ENCODE peak calls at places on chromosomes 12 and 14, in seven cellular contexts. R, V, N, P, U, L and H are unnamed samples.

GRCh38 chr12:66314278-66314677 is 12.0 kb downstream of the HELB start:
- DNase-seq in R (no peak), V (no peak), N (no peak), P (no peak), U (no peak), L (no peak), H (no peak)

GRCh38 chr12:44217146-44217883 is 381.4 kb downstream of the TMEM117 start:
- DNase-seq in R (no peak), V (no peak), N (peak; percentile 64), P (no peak), U (no peak), L (no peak), H (no peak)

GRCh38 chr12:124286414-124286813 is 8.5 kb upstream of the RFLNA start:
- DNase-seq in R (no peak), V (no peak), N (peak; percentile 95), P (no peak), U (no peak), L (no peak), H (no peak)

GRCh38 chr12:56221757-56222530 is at the start of gene RNF41:
- DNase-seq in R (peak; percentile 92), V (peak; percentile 97), N (peak; percentile 96), P (peak; percentile 97), U (peak; percentile 97), L (peak; percentile 97), H (peak; percentile 99)

GRCh38 chr14:23478109-23478698 is 8.7 kb downstream of the NGDN start:
- DNase-seq in R (no peak), V (no peak), N (peak; percentile 41), P (peak; percentile 47), U (no peak), L (peak; percentile 51), H (peak; percentile 73)

GRCh38 chr12:103268831-103269514 is 226.8 kb downstream of the C12orf42 start:
- DNase-seq in R (no peak), V (no peak), N (no peak), P (no peak), U (no peak), L (no peak), H (no peak)

GRCh38 chr12:40921563-40922163 is 229.4 kb downstream of the CNTN1 start:
- DNase-seq in R (no peak), V (no peak), N (no peak), P (no peak), U (no peak), L (no peak), H (no peak)

GRCh38 chr14:105866841-105867321 is 340.5 kb downstream of the TMEM121 start:
- DNase-seq in R (peak; percentile 3), V (peak; percentile 38), N (no peak), P (peak; percentile 0), U (no peak), L (no peak), H (no peak)

GRCh38 chr12:108097160-108097911 is 31.8 kb upstream of the WSCD2 start:
- DNase-seq in R (no peak), V (no peak), N (no peak), P (no peak), U (no peak), L (no peak), H (no peak)

GRCh38 chr12:68158427-68158826 is 1.1 kb downstream of the IFNG start:
- DNase-seq in R (no peak), V (no peak), N (peak; percentile 35), P (no peak), U (no peak), L (no peak), H (no peak)
- TF ChIP-seq CTCF in R (peak; percentile 49), V (peak; percentile 7), N (peak; percentile 49), P (peak; percentile 42), U (peak; percentile 38), L (peak; percentile 7), H (no peak)

GRCh38 chr12:45388545-45388944 is 172.7 kb downstream of the ANO6 start:
- DNase-seq in R (no peak), V (no peak), N (peak; percentile 16), P (peak; percentile 22), U (no peak), L (no peak), H (no peak)
- TF ChIP-seq CTCF in R (peak; percentile 28), V (peak; percentile 37), N (peak; percentile 49), P (peak; percentile 57), U (peak; percentile 53), L (peak; percentile 21), H (peak; percentile 52)

DNA sequence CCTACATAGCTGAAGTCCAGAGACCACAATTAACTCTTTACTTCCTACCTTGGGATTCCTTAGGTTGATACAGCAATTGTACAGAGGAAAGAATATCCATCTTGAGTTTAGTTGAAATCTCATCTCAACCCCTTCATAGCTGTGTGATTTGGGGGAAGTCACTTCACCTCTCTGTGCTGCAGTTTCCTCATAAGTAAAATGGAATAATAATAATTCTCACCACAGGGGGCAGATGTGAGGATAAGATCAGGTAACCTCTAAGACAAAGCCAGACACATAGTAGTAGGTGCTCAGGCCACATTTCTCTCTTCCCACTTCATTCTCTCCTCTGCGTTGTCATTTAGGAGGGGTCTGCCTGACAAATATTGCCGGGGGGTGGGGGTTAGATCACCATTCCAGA is 6.7 kb downstream of the FOXN4 start:
- DNase-seq in R (no peak), V (no peak), N (peak; percentile 9), P (no peak), U (no peak), L (no peak), H (no peak)
- TF ChIP-seq CTCF in R (peak; percentile 30), V (no peak), N (peak; percentile 28), P (peak; percentile 13), U (no peak), L (no peak), H (no peak)

GRCh38 chr14:95476747-95477146 is 39.7 kb downstream of the SYNE3 start:
- DNase-seq in R (no peak), V (no peak), N (no peak), P (no peak), U (no peak), L (no peak), H (no peak)

GRCh38 chr14:95475540-95476240 is 40.8 kb downstream of the SYNE3 start:
- DNase-seq in R (no peak), V (no peak), N (no peak), P (no peak), U (no peak), L (no peak), H (no peak)

GRCh38 chr14:95478818-95479217 is 37.6 kb downstream of the SYNE3 start:
- DNase-seq in R (no peak), V (no peak), N (no peak), P (no peak), U (no peak), L (no peak), H (no peak)

GRCh38 chr14:95478309-95478708 is 38.1 kb downstream of the SYNE3 start:
- DNase-seq in R (no peak), V (no peak), N (no peak), P (no peak), U (no peak), L (no peak), H (no peak)

DNA sequence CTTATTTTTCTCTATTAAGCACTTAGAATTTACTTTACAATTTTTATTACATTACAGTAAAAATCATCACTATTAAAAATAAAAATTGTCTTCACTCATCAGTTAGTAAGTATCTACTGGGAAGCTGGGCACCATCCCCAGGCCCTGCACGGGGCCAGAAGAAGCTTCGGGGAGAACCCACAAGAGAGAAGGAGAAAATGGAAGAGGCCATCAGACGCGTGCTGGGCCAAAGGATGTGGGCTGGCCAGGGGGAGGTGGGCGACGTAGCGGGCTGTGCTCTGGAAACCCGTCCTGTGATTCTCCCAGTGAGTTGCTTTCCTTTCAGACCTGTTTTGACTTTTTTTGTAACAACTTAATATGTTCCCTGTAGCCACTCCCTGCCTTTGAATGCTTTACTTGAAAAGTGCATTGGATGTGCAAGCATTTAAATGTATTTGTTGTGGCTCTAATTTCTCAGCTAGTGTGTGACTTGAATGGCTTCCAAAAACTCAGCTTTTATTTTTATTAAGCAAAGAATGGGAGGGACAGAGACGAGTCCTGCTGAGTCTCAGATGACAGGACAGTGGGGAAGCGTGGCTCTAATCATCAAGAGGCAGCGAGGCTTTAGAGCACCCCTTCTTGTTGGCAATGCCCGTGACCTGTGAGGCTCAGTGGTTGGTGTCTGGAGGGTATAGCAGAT is 38.9 kb downstream of the SYNE3 start:
- DNase-seq in R (no peak), V (no peak), N (no peak), P (no peak), U (no peak), L (no peak), H (no peak)
- TF ChIP-seq CTCF in R (no peak), V (no peak), N (no peak), P (no peak), U (no peak), L (no peak), H (no peak)

GRCh38 chr12:122894173-122895121 is 1.5 kb downstream of the VPS37B start:
- DNase-seq in R (no peak), V (no peak), N (peak; percentile 73), P (no peak), U (no peak), L (peak; percentile 76), H (peak; percentile 64)
- TF ChIP-seq CTCF in R (no peak), V (no peak), N (no peak), P (no peak), U (no peak), L (no peak), H (no peak)

GRCh38 chr14:62162998-62163589 is 400.9 kb downstream of the SNAPC1 start:
- DNase-seq in R (no peak), V (no peak), N (peak; percentile 19), P (peak; percentile 20), U (no peak), L (no peak), H (no peak)
- TF ChIP-seq CTCF in R (peak; percentile 52), V (peak; percentile 65), N (peak; percentile 87), P (peak; percentile 78), U (peak; percentile 72), L (peak; percentile 20), H (peak; percentile 54)

GRCh38 chr12:52233462-52234141 is 559 bp downstream of the KRT7 start:
- DNase-seq in R (no peak), V (peak; percentile 38), N (no peak), P (no peak), U (no peak), L (no peak), H (no peak)

GRCh38 chr12:52231305-52232232 is 1.5 kb upstream of the KRT7 start:
- DNase-seq in R (no peak), V (peak; percentile 68), N (peak; percentile 64), P (no peak), U (no peak), L (peak; percentile 77), H (no peak)

GRCh38 chr12:52234226-52234810 is 1.3 kb downstream of the KRT7 start:
- DNase-seq in R (no peak), V (peak; percentile 53), N (no peak), P (no peak), U (no peak), L (no peak), H (no peak)

GRCh38 chr12:52232233-52232915 is 669 bp upstream of the KRT7 start:
- DNase-seq in R (no peak), V (peak; percentile 50), N (peak; percentile 48), P (no peak), U (no peak), L (no peak), H (no peak)

DNA sequence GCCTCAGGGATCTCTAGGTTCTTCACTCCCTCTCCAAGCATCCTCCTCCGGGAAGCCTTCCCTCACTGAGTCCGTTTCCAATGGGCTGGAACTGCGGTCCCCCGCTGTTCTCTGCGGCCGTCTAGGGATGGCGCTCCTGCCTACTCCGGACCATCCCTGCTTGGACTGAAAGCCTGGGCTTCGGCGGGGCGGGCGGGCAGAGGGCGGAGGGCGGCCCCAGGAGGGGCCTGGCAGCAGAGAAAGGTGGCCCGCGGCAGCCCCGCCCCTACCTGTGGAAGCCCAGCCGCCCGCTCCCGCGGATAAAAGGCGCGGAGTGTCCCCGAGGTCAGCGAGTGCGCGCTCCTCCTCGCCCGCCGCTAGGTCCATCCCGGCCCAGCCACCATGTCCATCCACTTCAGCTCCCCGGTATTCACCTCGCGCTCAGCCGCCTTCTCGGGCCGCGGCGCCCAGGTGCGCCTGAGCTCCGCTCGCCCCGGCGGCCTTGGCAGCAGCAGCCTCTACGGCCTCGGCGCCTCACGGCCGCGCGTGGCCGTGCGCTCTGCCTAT is at the start of gene KRT7:
- DNase-seq in R (no peak), V (peak; percentile 58), N (peak; percentile 90), P (no peak), U (no peak), L (peak; percentile 84), H (no peak)
- TF ChIP-seq CTCF in R (no peak), V (no peak), N (peak; percentile 4), P (no peak), U (no peak), L (no peak), H (peak; percentile 28)